ENCODE peak calls at places on chromosomes 16 and 17, in four cellular contexts. M, N, S and O are unnamed samples.

GRCh38 chr17:2366747-2367494 is 29.6 kb downstream of the SGSM2 start:
- DNase-seq in M (peak), S (no peak), N (no peak), O (no peak)

GRCh38 chr17:10089221-10089799 is 109.1 kb downstream of the GAS7 start:
- DNase-seq in S (peak), N (no peak), M (no peak), O (no peak)

GRCh38 chr17:74227681-74228080 is 14.3 kb downstream of the TTYH2 start:
- DNase-seq in S (no peak), M (no peak), N (no peak), O (no peak)

GRCh38 chr17:29567362-29568330 is 809 bp upstream of the ABHD15 start:
- DNase-seq in M (peak), S (peak), N (no peak), O (peak)

GRCh38 chr16:378821-379182 is 3.0 kb downstream of the PGAP6 start:
- DNase-seq in N (no peak), M (no peak), S (no peak), O (no peak)

GRCh38 chr16:57479043-57479421 is 7.3 kb downstream of the DOK4 start:
- DNase-seq in N (no peak), M (no peak), S (no peak), O (peak)

GRCh38 chr17:73302189-73302588 is 9.6 kb downstream of the CDC42EP4 start:
- DNase-seq in N (no peak), M (no peak), S (no peak), O (no peak)

GRCh38 chr16:47424846-47425245 is 36.0 kb downstream of the ITFG1 start:
- DNase-seq in S (no peak), N (no peak), M (no peak), O (no peak)

GRCh38 chr16:54342001-54342776 is 55.6 kb upstream of the IRX3 start:
- DNase-seq in S (no peak), N (no peak), M (no peak), O (no peak)

GRCh38 chr17:21425736-21426135 is 49.6 kb downstream of the KCNJ12 start:
- DNase-seq in S (peak), N (no peak), M (no peak), O (no peak)

GRCh38 chr17:13647551-13647950 is 45.8 kb upstream of the HS3ST3A1 start:
- DNase-seq in N (no peak), M (no peak), S (no peak), O (no peak)

GRCh38 chr17:78394209-78394608 is 15.8 kb downstream of the PGS1 start:
- DNase-seq in S (no peak), M (no peak), N (no peak), O (no peak)

GRCh38 chr16:47884131-47884725 is 271.6 kb downstream of the ABCC12 start:
- DNase-seq in N (no peak), S (no peak), M (no peak), O (no peak)

GRCh38 chr16:67185003-67185865 is 1.5 kb upstream of the MATCAP1 start:
- DNase-seq in N (no peak), M (peak), S (peak), O (peak)

GRCh38 chr17:76747716-76748360 is 9.9 kb downstream of the MFSD11 start:
- DNase-seq in M (peak), S (no peak), N (no peak), O (no peak)

GRCh38 chr16:68737730-68738590 is 868 bp downstream of the CDH1 start:
- DNase-seq in M (no peak), S (no peak), N (no peak), O (peak)
- TF ChIP-seq RCOR1 in M (no peak), S (no peak), N (no peak), O (no peak)

GRCh38 chr17:68760141-68760475 is 158.9 kb upstream of the FAM20A start:
- DNase-seq in M (no peak), N (no peak), S (no peak), O (no peak)

GRCh38 chr17:68763551-68763950 is 162.4 kb upstream of the FAM20A start:
- DNase-seq in N (no peak), S (peak), M (no peak), O (no peak)

GRCh38 chr17:68762911-68763310 is 161.7 kb upstream of the FAM20A start:
- DNase-seq in M (no peak), S (no peak), N (no peak), O (no peak)

GRCh38 chr17:68759343-68760140 is 158.4 kb upstream of the FAM20A start:
- DNase-seq in S (peak), N (no peak), M (peak), O (peak)

GRCh38 chr17:68759002-68759342 is 157.8 kb upstream of the FAM20A start:
- DNase-seq in S (no peak), M (no peak), N (no peak), O (no peak)
- H3K9ac ChIP-seq in S (no peak), M (no peak), N (no peak), O (peak)

GRCh38 chr17:35917519-35918213 is 12.9 kb downstream of the RDM1 start:
- DNase-seq in M (peak), N (no peak), S (no peak), O (no peak)
- TF ChIP-seq RCOR1 in M (no peak), N (no peak), S (no peak), O (no peak)

GRCh38 chr16:30972872-30973271 is 12.1 kb upstream of the HSD3B7 start:
- DNase-seq in N (no peak), S (peak), M (no peak), O (no peak)
- H3K9ac ChIP-seq in N (no peak), S (no peak), M (no peak), O (no peak)

GRCh38 chr16:3518983-3519343 is 18.2 kb downstream of the CLUAP1 start:
- DNase-seq in M (no peak), N (no peak), S (no peak), O (no peak)
- TF ChIP-seq RCOR1 in M (no peak), N (no peak), S (no peak), O (no peak)

DNA sequence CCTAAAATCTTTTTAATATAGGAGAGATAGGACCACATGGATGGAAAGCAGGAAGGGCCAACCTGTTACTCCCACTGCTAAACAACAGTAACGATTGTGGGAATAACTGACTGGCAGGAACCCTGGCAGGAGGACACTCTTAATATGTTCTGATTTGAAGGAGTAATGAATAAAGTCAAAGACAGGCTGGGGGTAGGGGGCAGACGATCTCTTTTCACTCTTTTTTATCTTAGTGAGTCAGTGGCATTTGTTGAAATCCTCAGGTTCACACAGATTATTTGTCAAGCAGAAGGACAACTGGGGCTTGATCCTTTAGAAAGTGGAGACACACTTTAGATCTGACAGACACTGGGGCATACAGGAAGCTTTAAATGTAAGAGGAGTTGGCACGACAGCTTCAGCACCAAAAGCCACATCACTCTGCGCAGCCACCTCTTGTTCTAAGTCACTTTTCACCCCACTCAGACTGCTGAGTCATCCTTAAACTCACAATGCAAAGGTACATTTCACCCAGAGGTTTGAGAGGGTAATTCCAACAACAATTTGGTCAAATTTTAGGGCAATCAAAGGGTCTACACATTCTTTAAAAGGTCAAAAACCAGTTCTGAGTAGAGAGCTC is 121.5 kb downstream of the STXBP4 start:
- DNase-seq in N (peak), M (peak), S (peak), O (no peak)
- H3K9ac ChIP-seq in N (no peak), M (no peak), S (no peak), O (no peak)

GRCh38 chr17:57395721-57396321 is 139.5 kb downstream of the MSI2 start:
- DNase-seq in M (no peak), N (no peak), S (no peak), O (no peak)

GRCh38 chr17:57394375-57394774 is 138.1 kb downstream of the MSI2 start:
- DNase-seq in N (no peak), M (no peak), S (no peak), O (no peak)

GRCh38 chr17:57397402-57397801 is 141.1 kb downstream of the MSI2 start:
- DNase-seq in M (no peak), N (no peak), S (no peak), O (no peak)

GRCh38 chr17:57393368-57393767 is 137.0 kb downstream of the MSI2 start:
- DNase-seq in M (no peak), S (no peak), N (no peak), O (no peak)

GRCh38 chr17:57396515-57396921 is 140.2 kb downstream of the MSI2 start:
- DNase-seq in M (no peak), S (no peak), N (no peak), O (no peak)
- TF ChIP-seq RCOR1 in M (no peak), S (no peak), N (no peak), O (no peak)

GRCh38 chr16:50666658-50667496 is 14.2 kb downstream of the SNX20 start:
- DNase-seq in S (no peak), N (peak), M (no peak), O (no peak)
- H3K9ac ChIP-seq in S (no peak), N (peak), M (peak), O (no peak)

GRCh38 chr16:83211711-83212110 is 584.9 kb downstream of the CDH13 start:
- DNase-seq in M (no peak), N (no peak), S (no peak), O (no peak)

GRCh38 chr16:83215417-83216001 is 588.7 kb downstream of the CDH13 start:
- DNase-seq in N (no peak), M (peak), S (peak), O (peak)

GRCh38 chr16:83212301-83212841 is 585.6 kb downstream of the CDH13 start:
- DNase-seq in M (no peak), S (no peak), N (no peak), O (no peak)

GRCh38 chr16:83219285-83219684 is 588.5 kb upstream of the HSBP1 start:
- DNase-seq in N (no peak), M (no peak), S (no peak), O (no peak)

GRCh38 chr16:83214671-83215070 is 587.9 kb downstream of the CDH13 start:
- DNase-seq in S (peak), M (no peak), N (no peak), O (no peak)
- TF ChIP-seq RCOR1 in S (no peak), M (no peak), N (no peak), O (no peak)

DNA sequence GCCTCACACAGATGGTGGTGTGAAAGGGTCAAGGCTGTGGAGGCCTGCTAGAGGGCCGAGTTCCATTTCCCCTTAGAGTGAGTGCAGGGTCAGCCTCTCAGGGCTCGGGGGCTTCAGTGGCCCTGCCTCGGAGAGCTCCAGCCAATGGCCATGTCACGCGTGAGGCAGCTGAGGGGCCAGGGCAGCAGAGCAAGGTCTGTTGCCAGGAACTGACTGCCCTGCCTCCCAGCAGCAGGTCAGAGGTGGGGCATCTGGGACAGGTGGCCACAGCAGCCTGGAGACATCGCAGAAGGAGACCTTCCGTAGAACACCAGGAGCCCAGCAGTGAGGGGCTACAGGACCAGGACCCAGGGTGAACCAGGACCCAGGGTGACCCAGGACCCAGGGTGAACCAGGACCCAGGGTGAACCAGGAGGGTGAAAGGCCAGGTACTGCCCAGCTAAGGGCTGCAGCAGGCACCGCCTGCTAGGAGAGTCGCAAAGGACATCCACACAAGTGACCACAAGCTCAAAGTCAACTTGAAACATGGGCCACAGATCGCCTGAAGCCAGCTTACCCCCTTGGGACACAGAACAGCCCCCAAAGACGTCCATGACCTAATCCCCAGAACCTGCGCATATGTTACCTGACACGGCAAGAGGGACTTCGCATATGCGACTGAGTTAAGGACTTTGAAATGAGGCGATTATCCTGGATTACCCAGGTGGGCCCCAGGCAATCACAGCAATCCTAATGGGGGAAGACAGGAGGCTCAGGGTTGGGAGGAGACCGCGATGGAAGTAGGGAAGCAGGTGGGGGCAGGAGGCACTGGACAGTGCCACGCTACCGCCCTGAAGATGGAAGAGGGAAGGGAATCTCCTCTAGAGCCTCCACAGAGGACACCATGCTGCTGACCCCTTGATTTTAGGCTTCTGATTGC is 4.8 kb upstream of the MEAK7 start:
- DNase-seq in M (no peak), N (no peak), S (no peak), O (no peak)
- H3K9ac ChIP-seq in M (peak), N (no peak), S (no peak), O (no peak)